ENCODE peak calls at places on chromosomes 13 and 19, in five cellular contexts. W, J, C, F and N are unnamed samples.

GRCh38 chr19:45508931-45509691 is 1.8 kb downstream of the VASP start:
- DNase-seq in W (peak), J (peak), C (peak), F (peak), N (peak)

GRCh38 chr19:42440357-42441046 is 2.2 kb downstream of the CXCL17 start:
- DNase-seq in W (peak), J (peak), C (peak), F (peak), N (peak)

GRCh38 chr13:46469064-46469463 is 82.0 kb upstream of the RUBCNL start:
- DNase-seq in W (no peak), J (no peak), C (no peak), F (no peak), N (no peak)

GRCh38 chr13:108594153-108594552 is 35.3 kb upstream of the MYO16 start:
- DNase-seq in W (no peak), J (no peak), C (no peak), F (no peak), N (no peak)

GRCh38 chr13:113216165-113217056 is 7.0 kb downstream of the CUL4A start:
- DNase-seq in W (no peak), J (no peak), C (peak), F (no peak), N (peak)

GRCh38 chr13:30908416-30908980 is 2.4 kb downstream of the MEDAG start:
- DNase-seq in W (no peak), J (peak), C (no peak), F (no peak), N (no peak)

GRCh38 chr19:15292847-15293582 is 39.3 kb downstream of the BRD4 start:
- DNase-seq in W (no peak), J (no peak), C (no peak), F (no peak), N (no peak)

GRCh38 chr13:26591672-26592071 is 34.2 kb downstream of the WASF3 start:
- DNase-seq in W (no peak), J (no peak), C (no peak), F (no peak), N (no peak)

GRCh38 chr19:33772102-33772857 is 24.4 kb upstream of the KCTD15 start:
- DNase-seq in W (no peak), J (no peak), C (no peak), F (no peak), N (no peak)

GRCh38 chr13:39215971-39216370 is 177.7 kb downstream of the NHLRC3 start:
- DNase-seq in W (no peak), J (no peak), C (no peak), F (no peak), N (no peak)

GRCh38 chr19:23772668-23773063 is 14.0 kb upstream of the ZNF681 start:
- DNase-seq in W (no peak), J (no peak), C (no peak), F (no peak), N (no peak)

GRCh38 chr19:10817291-10818038 is 18.5 kb downstream of the TMED1 start:
- DNase-seq in W (no peak), J (peak), C (no peak), F (no peak), N (no peak)

GRCh38 chr13:83878691-83879410 is 3.4 kb downstream of the SLITRK1 start:
- DNase-seq in W (no peak), J (no peak), C (no peak), F (no peak), N (no peak)

GRCh38 chr13:60467098-60467497 is 70.1 kb downstream of the TDRD3 start:
- DNase-seq in W (no peak), J (no peak), C (no peak), F (no peak), N (no peak)

GRCh38 chr19:38388310-38389100 is at the start of gene SPRED3:
- DNase-seq in W (no peak), J (peak), C (peak), F (no peak), N (peak)

GRCh38 chr13:44266305-44266704 is 107.3 kb upstream of the SERP2 start:
- DNase-seq in W (no peak), J (no peak), C (no peak), F (no peak), N (no peak)

GRCh38 chr19:19752760-19753403 is 20.0 kb upstream of the ZNF14 start:
- DNase-seq in W (no peak), J (no peak), C (no peak), F (no peak), N (no peak)

GRCh38 chr19:3479177-3479818 is 1.0 kb downstream of the SMIM24 start:
- DNase-seq in W (no peak), J (peak), C (no peak), F (no peak), N (no peak)

GRCh38 chr13:48586591-48587103 is 53.8 kb upstream of the RCBTB2 start:
- DNase-seq in W (no peak), J (peak), C (no peak), F (peak), N (no peak)

GRCh38 chr13:30576528-30576927 is 41.2 kb upstream of the USPL1 start:
- DNase-seq in W (no peak), J (no peak), C (no peak), F (peak), N (no peak)

GRCh38 chr13:48678316-48678715 is 24.6 kb downstream of the CYSLTR2 start:
- DNase-seq in W (no peak), J (no peak), C (no peak), F (no peak), N (no peak)

GRCh38 chr13:79295906-79296564 is 110.0 kb downstream of the RBM26 start:
- DNase-seq in W (no peak), J (no peak), C (no peak), F (no peak), N (no peak)

GRCh38 chr13:109778102-109778542 is 8.3 kb downstream of the IRS2 start:
- DNase-seq in W (no peak), J (no peak), C (no peak), F (no peak), N (no peak)

GRCh38 chr19:55553217-55554182 is 8.2 kb upstream of the SBK3 start:
- DNase-seq in W (no peak), J (no peak), C (no peak), F (no peak), N (no peak)

GRCh38 chr13:100875392-100876043 is 200.9 kb upstream of the TMTC4 start:
- DNase-seq in W (no peak), J (no peak), C (no peak), F (no peak), N (peak)

GRCh38 chr19:5588441-5588840 is 20.7 kb upstream of the TINCR start:
- DNase-seq in W (no peak), J (no peak), C (no peak), F (no peak), N (no peak)

GRCh38 chr19:294819-295686 is 3.9 kb upstream of the PLPP2 start:
- DNase-seq in W (peak), J (no peak), C (no peak), F (no peak), N (no peak)

GRCh38 chr13:43269037-43269476 is 245.7 kb downstream of the DNAJC15 start:
- DNase-seq in W (no peak), J (no peak), C (peak), F (no peak), N (peak)

GRCh38 chr19:29576761-29577661 is 29.1 kb upstream of the POP4 start:
- DNase-seq in W (peak), J (no peak), C (no peak), F (no peak), N (peak)

GRCh38 chr13:79581870-79582315 is 100.9 kb downstream of the NDFIP2 start:
- DNase-seq in W (no peak), J (peak), C (no peak), F (no peak), N (no peak)

GRCh38 chr19:46080561-46080960 is 39.8 kb upstream of the IGFL4 start:
- DNase-seq in W (no peak), J (peak), C (no peak), F (peak), N (peak)

GRCh38 chr19:3655402-3656072 is 28.9 kb upstream of the CACTIN start:
- DNase-seq in W (no peak), J (no peak), C (no peak), F (no peak), N (peak)

GRCh38 chr19:13640611-13641010 is 123.7 kb upstream of the MRI1 start:
- DNase-seq in W (no peak), J (no peak), C (no peak), F (no peak), N (no peak)

GRCh38 chr13:42808572-42808971 is 27.2 kb downstream of the FAM216B start:
- DNase-seq in W (no peak), J (no peak), C (no peak), F (no peak), N (no peak)

GRCh38 chr19:53254451-53255341 is at the start of gene ZNF677:
- DNase-seq in W (peak), J (peak), C (peak), F (peak), N (peak)

GRCh38 chr13:23744315-23744714 is 144.9 kb downstream of the MIPEP start:
- DNase-seq in W (no peak), J (no peak), C (no peak), F (no peak), N (no peak)

GRCh38 chr19:604355-604754 is 14.7 kb downstream of the HCN2 start:
- DNase-seq in W (no peak), J (peak), C (no peak), F (no peak), N (no peak)

GRCh38 chr13:75637101-75637774 is 1.1 kb downstream of the LMO7 start:
- DNase-seq in W (no peak), J (no peak), C (no peak), F (no peak), N (no peak)

GRCh38 chr13:51916962-51917361 is 55.2 kb downstream of the CCDC70 start:
- DNase-seq in W (no peak), J (no peak), C (no peak), F (no peak), N (no peak)

GRCh38 chr13:29125145-29125933 is 305.2 kb downstream of the MTUS2 start:
- DNase-seq in W (no peak), J (no peak), C (no peak), F (no peak), N (no peak)

GRCh38 chr13:29129616-29130015 is 309.5 kb downstream of the MTUS2 start:
- DNase-seq in W (no peak), J (no peak), C (no peak), F (no peak), N (no peak)

GRCh38 chr13:29131159-29131558 is 311.0 kb downstream of the MTUS2 start:
- DNase-seq in W (no peak), J (no peak), C (no peak), F (no peak), N (no peak)

DNA sequence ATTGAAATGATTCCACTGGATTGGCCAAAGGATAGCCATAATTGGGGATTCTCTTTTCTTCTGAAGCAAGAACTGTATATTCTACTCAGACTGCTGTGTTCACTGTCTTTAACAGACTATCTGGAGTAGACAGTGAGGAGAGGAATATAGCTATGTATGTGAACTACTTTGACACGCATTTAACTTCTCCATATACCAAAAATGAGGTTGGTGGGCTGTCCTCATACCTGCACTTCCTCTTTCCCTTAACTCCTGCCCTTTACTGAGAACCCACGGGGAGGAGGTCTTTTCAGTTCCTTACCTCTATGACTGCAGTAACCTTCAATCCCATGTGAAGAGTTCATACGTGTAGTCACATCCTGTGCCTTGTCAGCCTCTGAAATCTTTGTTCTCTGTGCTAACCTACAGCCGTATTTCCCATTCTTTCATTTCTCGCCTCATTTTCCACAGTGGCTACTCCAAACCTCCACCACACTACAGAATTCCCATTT is 305.8 kb downstream of the MTUS2 start:
- DNase-seq in W (no peak), J (no peak), C (no peak), F (no peak), N (no peak)
- TF ChIP-seq POLR2A in W (no peak), J (no peak), C (no peak), F (no peak), N (no peak)

DNA sequence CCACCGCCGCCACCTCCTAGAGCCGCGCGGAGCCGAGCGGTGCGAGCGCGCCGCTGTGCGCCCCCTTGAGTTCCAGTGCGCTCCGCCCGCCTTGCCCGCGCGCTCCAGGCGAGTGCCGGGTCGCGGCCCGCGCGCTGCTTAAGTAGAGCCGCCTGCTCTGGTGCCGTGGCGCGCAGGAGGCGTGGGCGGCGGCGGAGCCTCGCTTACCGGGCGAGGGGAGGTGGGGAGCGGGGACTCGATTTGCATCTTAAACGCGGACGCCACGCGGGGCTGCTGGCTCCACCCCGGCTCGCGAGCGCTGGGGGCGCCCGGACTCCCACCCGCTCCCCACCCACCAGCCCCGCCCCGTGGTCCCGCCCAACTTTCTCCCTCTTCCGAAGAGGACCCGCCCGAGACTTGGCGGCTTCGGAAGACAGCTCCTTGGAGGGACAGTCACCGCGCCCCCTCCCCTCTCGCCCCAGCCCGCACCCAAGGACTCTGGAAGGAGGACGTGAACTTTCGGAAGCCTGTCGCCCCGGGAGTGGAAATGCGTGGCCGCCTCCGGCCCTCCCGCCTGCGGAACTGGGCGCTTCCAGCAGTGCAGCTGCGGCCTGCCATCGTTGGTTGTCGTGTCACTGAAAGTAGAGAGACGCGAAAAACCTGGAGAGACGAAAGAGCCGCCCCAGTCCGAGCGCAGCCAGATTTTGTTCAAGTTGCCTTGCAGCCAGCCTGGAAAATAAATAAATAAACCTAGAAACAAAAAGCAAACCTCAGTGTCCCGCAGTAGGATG is at the start of gene KCTD12:
- DNase-seq in W (peak), J (peak), C (peak), F (peak), N (peak)
- TF ChIP-seq POLR2A in W (no peak), J (no peak), C (peak), F (peak), N (peak)

DNA sequence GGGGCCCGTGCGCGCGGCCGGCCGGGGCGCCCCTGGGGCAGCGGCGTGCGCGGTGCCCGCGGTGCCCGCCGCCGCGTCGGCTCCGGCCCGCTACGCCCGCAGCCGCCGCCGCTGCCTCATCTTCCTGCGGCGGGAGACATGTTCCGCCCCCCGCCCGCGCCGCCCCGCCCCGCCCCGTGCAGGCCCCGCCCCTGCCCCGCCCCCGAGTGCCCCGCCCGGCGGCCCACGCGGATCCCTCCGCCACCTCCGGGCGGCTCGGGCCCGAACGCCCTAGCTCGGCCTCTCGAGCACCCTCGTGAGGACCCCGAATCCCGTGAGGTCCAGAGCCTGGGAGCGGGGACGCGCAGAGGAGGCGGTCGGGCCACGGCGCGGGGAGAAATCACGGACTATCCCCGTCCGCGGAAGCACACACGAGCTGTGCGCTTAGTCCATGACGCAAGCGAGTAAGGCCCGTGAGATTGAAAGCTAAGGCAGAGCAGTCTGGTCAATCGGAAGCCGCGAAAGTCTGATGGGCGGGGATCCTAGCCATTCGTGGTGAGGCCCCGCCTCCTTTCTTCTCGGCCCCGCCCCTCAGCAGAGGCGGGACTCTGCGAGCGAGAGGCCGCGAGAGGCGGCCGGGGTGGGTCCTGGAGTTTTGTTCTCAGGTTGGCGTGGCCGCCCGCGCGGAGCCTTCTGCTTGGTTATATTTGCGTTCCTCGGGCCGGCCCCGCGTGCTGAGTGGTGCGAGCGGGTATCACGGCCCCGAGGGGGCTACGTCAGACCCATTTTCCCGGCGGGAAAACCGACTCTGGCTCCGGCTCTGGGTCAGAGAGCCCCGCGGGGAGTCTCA is at the start of gene TCF3:
- DNase-seq in W (peak), J (peak), C (peak), F (peak), N (peak)
- TF ChIP-seq POLR2A in W (no peak), J (no peak), C (peak), F (peak), N (peak)

DNA sequence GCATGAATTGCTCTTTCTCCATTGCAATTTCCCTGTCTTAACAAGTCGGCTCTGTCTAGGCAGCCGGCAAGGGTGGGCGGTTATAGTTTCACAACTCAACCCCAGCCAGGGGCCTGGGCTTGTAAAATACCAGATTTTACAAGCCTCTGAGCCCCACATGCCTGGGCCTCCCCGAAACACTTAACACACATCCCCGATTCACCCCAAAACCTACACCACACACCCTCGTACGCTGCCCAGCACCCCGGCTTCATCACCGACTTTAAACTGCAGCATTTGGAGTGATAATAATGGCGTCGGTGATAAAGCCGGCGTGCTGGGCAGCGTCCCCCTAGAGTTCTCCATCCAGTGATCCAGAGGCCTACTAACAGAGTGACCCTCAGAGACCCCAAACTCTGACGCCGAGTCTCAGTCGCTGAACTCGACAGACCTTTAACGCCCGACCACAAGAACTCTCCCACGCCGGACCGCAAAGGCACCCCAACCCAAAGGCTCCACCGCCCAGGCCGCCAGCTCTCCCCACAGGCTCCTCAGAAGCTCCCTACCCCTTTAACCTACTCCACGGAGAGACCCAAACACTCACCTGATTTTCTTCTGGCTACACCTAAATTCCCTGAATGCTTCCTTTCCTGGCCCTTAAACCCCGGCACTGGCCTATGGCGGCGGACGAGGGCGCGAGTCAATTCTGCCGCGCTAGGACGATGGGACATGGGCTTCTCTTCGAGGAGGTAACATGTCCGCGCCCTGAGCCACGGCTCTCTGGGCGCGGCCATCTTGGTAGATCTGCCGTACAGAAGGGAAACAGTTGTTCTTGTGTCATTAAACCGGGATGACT is at the start of gene ZNF649:
- DNase-seq in W (peak), J (peak), C (peak), F (peak), N (peak)
- TF ChIP-seq POLR2A in W (peak), J (no peak), C (peak), F (peak), N (no peak)